ENCODE peak calls at places on chromosomes 5 and 9, in seven cellular contexts. E is NAMALWA; W is CD8-positive, alpha-beta T cell; R is H4; C is hepatocyte; M is NCI-H1417; I is A549. Q is an unnamed sample.

GRCh38 chr5:43336159-43336558 is 22.9 kb upstream of the HMGCS1 start:
- DNase-seq in E (no peak), R (no peak), C (peak), W (no peak), I (no peak), M (no peak), Q (no peak)

GRCh38 chr5:155926011-155926410 is 401.0 kb upstream of the SGCD start:
- DNase-seq in I (no peak), E (no peak), M (no peak), R (no peak), W (no peak), C (no peak), Q (no peak)

GRCh38 chr9:35490155-35490909 is 421 bp downstream of the RUSC2 start:
- DNase-seq in M (peak), E (no peak), C (peak), I (peak), R (no peak), W (no peak), Q (no peak)

GRCh38 chr5:37738057-37738691 is 101.7 kb downstream of the GDNF start:
- DNase-seq in C (peak), R (peak), E (peak), I (no peak), W (no peak), M (no peak), Q (peak)

GRCh38 chr5:110109685-110110084 is 420.0 kb downstream of the MAN2A1 start:
- DNase-seq in R (no peak), E (no peak), W (no peak), M (no peak), C (no peak), I (no peak), Q (no peak)

GRCh38 chr9:27204578-27204977 is 92.4 kb downstream of the EQTN start:
- DNase-seq in E (no peak), I (no peak), M (no peak), R (no peak), C (no peak), W (no peak), Q (no peak)

GRCh38 chr9:96376926-96377874 is 6.3 kb downstream of the SLC35D2 start:
- DNase-seq in M (no peak), W (no peak), C (peak), R (peak), I (no peak), E (no peak), Q (no peak)

GRCh38 chr5:108545301-108545700 is 163.4 kb upstream of the FBXL17 start:
- DNase-seq in C (no peak), W (no peak), I (no peak), E (no peak), M (no peak), R (no peak), Q (no peak)

GRCh38 chr5:167603135-167603534 is 688.3 kb upstream of the WWC1 start:
- DNase-seq in W (no peak), C (no peak), R (no peak), I (no peak), M (no peak), E (no peak), Q (no peak)

GRCh38 chr5:146238973-146239372 is 35.6 kb downstream of the RBM27 start:
- DNase-seq in I (no peak), C (no peak), R (no peak), W (no peak), E (no peak), M (no peak), Q (no peak)